ENCODE peak calls at places on chromosomes 2 and 18, in four cellular contexts. One of them, this sample, is unnamed.

GRCh38 chr2:61426267-61426897 is 44.5 kb downstream of the USP34 start:
- DNase-seq in stomach: peak; percentile 63
- DNase-seq in IMR-90: no peak
- DNase-seq in uterus: no peak
- DNase-seq in this sample: peak; percentile 30

GRCh38 chr2:101596346-101596745 is 101.2 kb upstream of the MAP4K4 start:
- DNase-seq in IMR-90: peak; percentile 5
- DNase-seq in uterus: no peak
- DNase-seq in stomach: no peak
- DNase-seq in this sample: no peak

GRCh38 chr2:226153553-226153952 is 646.1 kb downstream of the IRS1 start:
- DNase-seq in uterus: no peak
- DNase-seq in IMR-90: no peak
- DNase-seq in stomach: no peak
- DNase-seq in this sample: no peak

GRCh38 chr18:10877974-10878373 is 271.4 kb downstream of the PIEZO2 start:
- DNase-seq in IMR-90: no peak
- DNase-seq in uterus: no peak
- DNase-seq in stomach: no peak
- DNase-seq in this sample: no peak

GRCh38 chr18:62407660-62408059 is 82.5 kb downstream of the TNFRSF11A start:
- DNase-seq in IMR-90: no peak
- DNase-seq in uterus: no peak
- DNase-seq in stomach: no peak
- DNase-seq in this sample: no peak

GRCh38 chr2:163934134-163934533 is 198.3 kb upstream of the FIGN start:
- DNase-seq in stomach: no peak
- DNase-seq in uterus: no peak
- DNase-seq in IMR-90: no peak
- DNase-seq in this sample: no peak

GRCh38 chr2:119947535-119947934 is 65.3 kb upstream of the EPB41L5 start:
- DNase-seq in stomach: no peak
- DNase-seq in IMR-90: no peak
- DNase-seq in uterus: no peak
- DNase-seq in this sample: no peak

GRCh38 chr2:70805987-70806386 is 14.4 kb downstream of the CLEC4F start:
- DNase-seq in stomach: no peak
- DNase-seq in uterus: no peak
- DNase-seq in IMR-90: no peak
- DNase-seq in this sample: no peak

GRCh38 chr2:62014102-62014501 is 108.6 kb downstream of the COMMD1 start:
- DNase-seq in IMR-90: peak; percentile 70
- DNase-seq in stomach: peak; percentile 78
- DNase-seq in uterus: peak; percentile 77
- DNase-seq in this sample: peak; percentile 60

GRCh38 chr2:102508863-102509262 is 35.8 kb downstream of the SLC9A4 start:
- DNase-seq in IMR-90: no peak
- DNase-seq in stomach: no peak
- DNase-seq in uterus: no peak
- DNase-seq in this sample: no peak

GRCh38 chr2:103959174-103960125 is 894.5 kb upstream of the POU3F3 start:
- DNase-seq in stomach: no peak
- DNase-seq in uterus: no peak
- DNase-seq in IMR-90: no peak
- DNase-seq in this sample: no peak

GRCh38 chr2:107822302-107822701 is 4.4 kb upstream of the RGPD4 start:
- DNase-seq in uterus: no peak
- DNase-seq in IMR-90: no peak
- DNase-seq in stomach: no peak
- DNase-seq in this sample: no peak

GRCh38 chr2:58620896-58621295 is 379.8 kb upstream of the FANCL start:
- DNase-seq in IMR-90: no peak
- DNase-seq in uterus: no peak
- DNase-seq in stomach: no peak
- DNase-seq in this sample: no peak

GRCh38 chr18:77803024-77803423 is 553.4 kb downstream of the GALR1 start:
- DNase-seq in IMR-90: no peak
- DNase-seq in uterus: no peak
- DNase-seq in stomach: no peak
- DNase-seq in this sample: no peak

GRCh38 chr18:9101730-9102390 is 639 bp upstream of the NDUFV2 start:
- DNase-seq in uterus: peak; percentile 24
- DNase-seq in IMR-90: peak; percentile 86
- DNase-seq in stomach: no peak
- DNase-seq in this sample: no peak

DNA sequence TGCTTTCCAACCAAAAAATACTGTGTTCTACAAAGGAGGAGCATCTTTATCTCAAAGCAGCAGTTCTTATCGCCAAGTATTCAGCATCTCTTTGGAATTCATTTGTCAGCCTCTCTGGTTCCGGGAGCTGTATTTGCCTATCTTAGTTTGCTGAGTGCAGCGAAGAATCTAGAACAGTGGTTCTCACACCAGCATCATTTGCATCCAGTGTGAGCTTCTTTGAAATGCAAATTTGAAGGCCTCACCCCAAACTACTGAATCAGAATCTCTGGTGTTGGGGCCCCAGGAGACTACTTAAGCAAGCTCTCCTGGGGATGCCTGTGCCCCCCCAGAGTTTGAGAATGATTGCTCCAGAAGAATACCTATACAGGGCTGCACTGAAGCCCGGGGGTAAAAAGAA is 1.5 kb upstream of the PTPN2 start:
- DNase-seq in stomach: no peak
- DNase-seq in uterus: no peak
- DNase-seq in IMR-90: no peak
- DNase-seq in this sample: no peak
- H3K27ac ChIP-seq in stomach: no peak overlapping the region
- H3K27ac ChIP-seq in uterus: no peak overlapping the region
- H3K27ac ChIP-seq in IMR-90: no peak overlapping the region
- H3K27ac ChIP-seq in this sample: peak overlapping the region; percentile 99

DNA sequence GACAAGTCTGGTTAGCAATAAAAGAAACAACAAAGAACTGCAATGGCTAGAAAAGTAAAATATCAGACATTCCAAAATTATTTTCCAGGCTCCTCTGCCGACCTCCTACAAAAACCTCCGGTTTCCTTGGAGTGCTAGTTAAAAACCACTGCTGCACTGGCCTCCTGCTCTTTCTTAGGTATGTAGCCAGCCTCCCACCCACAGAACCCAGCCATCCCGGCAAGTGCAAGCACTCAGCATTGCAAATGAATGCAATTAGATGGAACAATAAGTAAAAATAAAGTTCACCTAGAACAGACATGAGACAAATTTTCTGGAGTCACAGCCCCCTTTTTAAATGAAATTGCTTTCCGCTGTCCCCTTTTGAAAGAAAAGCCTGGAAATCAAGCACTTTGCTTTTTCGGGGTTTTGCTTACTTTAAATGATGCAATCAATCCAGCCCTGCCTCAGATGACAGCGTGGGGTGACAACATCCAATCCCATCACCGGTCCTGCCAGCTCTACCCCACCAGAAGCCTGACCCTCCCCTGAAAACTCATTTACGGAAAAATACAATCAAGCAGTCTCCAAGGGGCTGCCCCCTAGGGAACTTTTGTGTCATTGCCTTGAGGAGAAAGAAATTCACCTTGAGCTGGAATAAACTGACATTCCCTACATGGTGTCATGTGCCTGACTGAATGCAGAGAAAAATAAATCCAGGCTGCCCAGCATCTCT is 199.8 kb downstream of the EPHA4 start:
- DNase-seq in stomach: no peak
- DNase-seq in uterus: no peak
- DNase-seq in IMR-90: no peak
- DNase-seq in this sample: no peak
- H3K4me3 ChIP-seq in stomach: no peak overlapping the region
- H3K4me3 ChIP-seq in uterus: no peak overlapping the region
- H3K4me3 ChIP-seq in IMR-90: no peak overlapping the region
- H3K4me3 ChIP-seq in this sample: no peak overlapping the region

DNA sequence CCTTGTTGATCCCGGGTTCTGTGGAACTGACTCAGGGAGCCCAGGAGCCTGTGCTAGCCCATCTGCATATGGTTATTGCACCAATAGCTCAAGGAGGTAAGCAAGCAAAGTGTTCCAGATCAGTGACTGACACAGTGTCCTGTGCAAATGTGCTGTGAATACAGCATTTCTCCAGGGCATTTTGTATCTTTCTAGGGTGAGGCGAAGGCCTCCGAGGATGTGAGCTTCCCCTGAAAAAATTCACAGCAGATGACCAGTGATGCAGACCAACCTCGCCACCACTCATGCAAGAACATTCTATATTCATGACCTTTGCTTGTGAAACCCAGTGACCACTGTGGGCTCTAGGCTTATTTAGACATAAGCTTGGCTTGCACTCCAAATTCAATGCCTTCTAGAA is 15.2 kb upstream of the NT5DC4 start:
- DNase-seq in stomach: no peak
- DNase-seq in uterus: no peak
- DNase-seq in IMR-90: no peak
- DNase-seq in this sample: no peak
- TF ChIP-seq CTCF in stomach: no peak
- TF ChIP-seq CTCF in uterus: no peak
- TF ChIP-seq CTCF in IMR-90: no peak
- TF ChIP-seq CTCF in this sample: no peak

GRCh38 chr2:6923319-6923718 is 6.1 kb downstream of the RNF144A start:
- DNase-seq in uterus: no peak
- DNase-seq in stomach: no peak
- DNase-seq in IMR-90: no peak
- DNase-seq in this sample: peak; percentile 65
- H3K27ac ChIP-seq in uterus: no peak overlapping the region
- H3K27ac ChIP-seq in stomach: no peak overlapping the region
- H3K27ac ChIP-seq in IMR-90: no peak overlapping the region
- H3K27ac ChIP-seq in this sample: no peak overlapping the region

GRCh38 chr2:207257291-207258190 is 91.8 kb upstream of the KLF7 start:
- DNase-seq in stomach: no peak
- DNase-seq in IMR-90: peak; percentile 52
- DNase-seq in uterus: no peak
- DNase-seq in this sample: no peak
- H3K4me3 ChIP-seq in stomach: no peak overlapping the region
- H3K4me3 ChIP-seq in IMR-90: no peak overlapping the region
- H3K4me3 ChIP-seq in uterus: no peak overlapping the region
- H3K4me3 ChIP-seq in this sample: no peak overlapping the region